ENCODE peak calls at places on chromosomes 7 and 10, in seven cellular contexts. X is body of pancreas, O is IMR-90, N is thoracic aorta, Z is ovary, S is HepG2, T is pancreas. E is an unnamed sample.

GRCh38 chr10:78875331-78875877 is 193.4 kb upstream of the ZMIZ1 start:
- DNase-seq in T (no peak), S (no peak), Z (no peak), O (no peak), X (no peak), N (no peak), E (no peak)

GRCh38 chr7:14303536-14303935 is 314.1 kb upstream of the ETV1 start:
- DNase-seq in T (no peak), X (no peak), O (no peak), N (no peak), S (no peak), Z (no peak), E (no peak)

GRCh38 chr7:158581440-158582088 is 6.1 kb downstream of the PTPRN2 start:
- DNase-seq in N (no peak), O (no peak), X (peak; percentile 82), Z (no peak), S (peak; percentile 80), T (peak; percentile 73), E (no peak)

GRCh38 chr7:107966701-107967100 is 36.3 kb downstream of the LAMB1 start:
- DNase-seq in X (no peak), T (no peak), S (peak; percentile 90), Z (no peak), N (no peak), O (peak; percentile 85), E (peak; percentile 68)

GRCh38 chr7:28516390-28517145 is 104.2 kb downstream of the CREB5 start:
- DNase-seq in Z (no peak), S (no peak), T (no peak), X (no peak), O (no peak), N (no peak), E (no peak)

GRCh38 chr10:84900141-84900540 is 571.8 kb downstream of the CCSER2 start:
- DNase-seq in T (no peak), Z (no peak), X (no peak), S (no peak), N (no peak), O (no peak), E (no peak)

GRCh38 chr7:44769381-44770209 is 20.9 kb downstream of the ZMIZ2 start:
- DNase-seq in S (no peak), X (peak; percentile 56), N (no peak), T (peak; percentile 32), O (peak; percentile 47), Z (no peak), E (peak; percentile 27)

GRCh38 chr10:55742487-55742886 is 618.6 kb downstream of the ZWINT start:
- DNase-seq in X (no peak), O (no peak), N (no peak), Z (no peak), T (no peak), S (no peak), E (no peak)

GRCh38 chr7:101185258-101185839 is 5.3 kb upstream of the NAT16 start:
- DNase-seq in N (no peak), Z (no peak), S (peak; percentile 57), T (no peak), X (no peak), O (peak; percentile 55), E (no peak)

GRCh38 chr10:9301148-9301547 is 1246.7 kb downstream of the GATA3 start:
- DNase-seq in O (no peak), S (no peak), N (no peak), T (no peak), Z (no peak), X (no peak), E (no peak)

GRCh38 chr7:157434231-157434630 is 97.4 kb downstream of the DNAJB6 start:
- DNase-seq in N (no peak), X (no peak), T (no peak), S (no peak), O (no peak), Z (no peak), E (no peak)

GRCh38 chr7:8085420-8085819 is 116.8 kb downstream of the GLCCI1 start:
- DNase-seq in S (no peak), N (no peak), Z (no peak), X (no peak), T (no peak), O (no peak), E (no peak)

GRCh38 chr7:30027065-30027456 is 559 bp upstream of the FKBP14 start:
- DNase-seq in T (peak; percentile 44), X (peak; percentile 68), Z (no peak), S (peak; percentile 38), N (no peak), O (peak; percentile 57), E (no peak)

GRCh38 chr7:3712841-3713240 is 411.8 kb downstream of the SDK1 start:
- DNase-seq in N (no peak), O (no peak), X (no peak), Z (no peak), T (no peak), S (no peak), E (no peak)

GRCh38 chr7:17781491-17782215 is 158.6 kb downstream of the SNX13 start:
- DNase-seq in Z (no peak), X (no peak), T (no peak), S (no peak), O (peak; percentile 90), N (no peak), E (no peak)

GRCh38 chr7:134699871-134700270 is 53.2 kb downstream of the BPGM start:
- DNase-seq in X (no peak), T (no peak), S (no peak), N (no peak), O (no peak), Z (no peak), E (no peak)

GRCh38 chr10:128709975-128710794 is 584.0 kb upstream of the MKI67 start:
- DNase-seq in O (no peak), N (no peak), X (no peak), Z (no peak), T (no peak), S (no peak), E (no peak)

GRCh38 chr7:102220929-102221850 is 65.5 kb upstream of the SH2B2 start:
- DNase-seq in Z (no peak), T (no peak), N (no peak), X (no peak), S (no peak), O (peak; percentile 75), E (no peak)

GRCh38 chr10:62076872-62077271 is 175.4 kb downstream of the ARID5B start:
- DNase-seq in Z (no peak), O (peak; percentile 91), N (no peak), T (no peak), X (no peak), S (peak; percentile 63), E (no peak)

GRCh38 chr10:61878411-61879051 is 23.0 kb upstream of the ARID5B start:
- DNase-seq in O (no peak), T (no peak), S (no peak), X (no peak), Z (no peak), N (no peak), E (no peak)

GRCh38 chr7:91183408-91183807 is 80.8 kb upstream of the FZD1 start:
- DNase-seq in T (no peak), N (no peak), Z (no peak), O (no peak), X (no peak), S (no peak), E (no peak)

GRCh38 chr10:6927001-6927400 is 346.9 kb upstream of the PRKCQ start:
- DNase-seq in T (no peak), O (no peak), S (no peak), N (no peak), X (peak; percentile 16), Z (no peak), E (no peak)

GRCh38 chr7:17915796-17916195 is 24.5 kb downstream of the SNX13 start:
- DNase-seq in O (no peak), X (no peak), Z (no peak), T (no peak), N (no peak), S (no peak), E (no peak)

GRCh38 chr10:86651631-86652331 is 2.6 kb upstream of the OPN4 start:
- DNase-seq in O (no peak), S (no peak), N (no peak), T (no peak), X (no peak), Z (peak; percentile 12), E (no peak)

DNA sequence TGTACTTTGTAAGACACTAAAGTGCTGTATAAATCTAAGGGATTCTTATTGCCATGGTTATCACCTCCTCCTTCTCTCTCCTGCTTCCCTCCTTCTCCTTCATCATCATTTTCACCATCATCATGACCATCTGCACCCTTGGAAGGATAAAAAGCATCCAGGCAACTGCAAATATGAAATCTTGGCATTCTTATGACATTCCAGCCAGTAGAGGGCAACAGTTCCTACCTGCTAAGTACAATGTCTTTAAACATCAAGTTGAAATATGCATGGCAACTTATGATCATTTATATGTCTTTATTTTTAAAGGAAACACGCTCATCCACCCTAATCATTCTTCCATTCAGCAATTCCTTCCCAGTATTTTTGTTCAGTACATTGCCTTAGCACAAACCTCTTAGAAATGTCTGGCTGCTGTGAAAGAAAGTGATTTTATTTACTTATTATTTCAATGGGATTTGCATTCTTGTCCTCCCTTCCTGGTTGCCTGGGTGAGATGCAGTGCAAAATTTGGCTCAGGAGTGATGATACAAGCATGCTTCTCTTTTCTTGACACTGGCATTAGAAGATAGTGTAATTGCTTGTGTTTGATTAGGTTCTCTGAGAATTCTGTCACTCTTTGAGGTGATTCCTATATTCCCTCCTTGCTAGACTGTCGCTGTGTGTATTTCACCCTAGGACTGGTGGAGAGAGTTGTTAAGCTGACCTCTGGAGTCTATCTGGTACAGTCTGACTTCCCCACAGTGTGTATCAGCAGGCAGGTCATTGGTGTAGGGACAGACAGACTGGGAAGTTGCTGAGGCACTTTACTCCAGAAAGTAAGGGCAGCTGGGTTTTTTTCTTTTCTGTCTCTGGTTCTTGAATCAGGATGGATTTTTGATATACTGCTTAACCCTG is 188.5 kb upstream of the BMPER start:
- DNase-seq in O (peak; percentile 66), T (no peak), N (no peak), S (peak; percentile 33), X (peak; percentile 12), Z (no peak), E (no peak)
- H3K27ac ChIP-seq in O (no peak overlapping the region), T (no peak overlapping the region), N (no peak overlapping the region), S (no peak overlapping the region), X (no peak overlapping the region), Z (no peak overlapping the region), E (no peak overlapping the region)

GRCh38 chr7:55084307-55084706 is 65.5 kb downstream of the EGFR start:
- DNase-seq in Z (no peak), O (no peak), S (no peak), X (no peak), T (no peak), N (no peak), E (no peak)
- H3K4me1 ChIP-seq in Z (peaks cover 15% of the 10 kb centered on the region), O (peaks cover 43% of the 10 kb centered on the region), S (peaks cover 80% of the 10 kb centered on the region), X (peaks cover 67% of the 10 kb centered on the region), T (peaks cover 19% of the 10 kb centered on the region), N (peaks cover 21% of the 10 kb centered on the region), E (peaks cover 34% of the 10 kb centered on the region)

GRCh38 chr10:91477236-91477635 is 67.1 kb downstream of the HECTD2 start:
- DNase-seq in S (no peak), N (no peak), T (no peak), O (no peak), Z (no peak), X (no peak), E (no peak)
- H3K9me3 ChIP-seq in S (no peaks in the 10 kb centered on the region), N (no peaks in the 10 kb centered on the region), T (no peaks in the 10 kb centered on the region), O (no peaks in the 10 kb centered on the region), Z (no peaks in the 10 kb centered on the region), X (no peaks in the 10 kb centered on the region), E (no peaks in the 10 kb centered on the region)

DNA sequence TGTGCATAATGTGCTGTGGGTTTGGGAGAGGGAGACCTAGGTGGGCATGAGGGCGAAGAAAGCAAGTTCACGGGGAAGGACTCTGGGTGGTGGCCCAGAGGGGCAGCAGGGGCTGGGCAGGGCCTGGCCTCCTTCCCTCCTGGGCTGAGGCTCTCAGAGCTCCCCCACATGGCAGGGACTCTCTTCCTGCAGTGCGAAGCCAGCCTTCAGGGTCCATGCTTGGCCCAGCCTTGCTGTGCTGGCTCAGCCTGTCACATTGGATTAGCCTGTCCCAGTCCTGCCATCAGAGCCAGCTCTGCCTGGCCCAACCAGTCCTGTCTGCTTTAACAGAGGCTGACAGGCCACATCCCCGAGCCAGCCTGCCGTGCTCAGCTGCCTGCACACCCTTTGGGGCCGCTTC is 20.4 kb upstream of the ZNF488 start:
- DNase-seq in O (no peak), Z (no peak), S (no peak), T (no peak), N (no peak), X (no peak), E (no peak)
- H3K27ac ChIP-seq in O (no peak overlapping the region), Z (no peak overlapping the region), S (no peak overlapping the region), T (no peak overlapping the region), N (no peak overlapping the region), X (no peak overlapping the region), E (no peak overlapping the region)